ENCODE peak calls at places on chromosomes 12 and 14, in ten cellular contexts. F, B, I, A, Z, J, V, M, N and C are unnamed samples.

GRCh38 chr12:125259525-125259924 is 194.3 kb downstream of the AACS start:
- DNase-seq in F (no peak), Z (no peak), I (no peak), B (no peak), A (no peak), J (no peak), V (no peak), M (no peak), N (no peak), C (no peak)

GRCh38 chr14:92610849-92611271 is 97.3 kb downstream of the RIN3 start:
- DNase-seq in I (no peak), N (no peak), A (no peak), M (no peak), V (no peak), Z (no peak), B (no peak), F (no peak), J (no peak), C (peak; percentile 58)

GRCh38 chr12:12070674-12071661 is at the start of gene BCL2L14:
- DNase-seq in V (peak; percentile 52), A (no peak), N (no peak), M (no peak), I (no peak), Z (no peak), J (peak; percentile 12), B (peak; percentile 28), F (no peak), C (peak; percentile 79)

GRCh38 chr12:122959566-122960192 is 6.6 kb downstream of the ABCB9 start:
- DNase-seq in N (no peak), Z (no peak), V (no peak), M (no peak), F (no peak), I (no peak), J (no peak), B (no peak), A (no peak), C (no peak)

GRCh38 chr12:39777465-39777864 is 157.9 kb upstream of the ABCD2 start:
- DNase-seq in M (no peak), J (no peak), Z (no peak), B (no peak), I (no peak), F (no peak), V (no peak), A (no peak), N (no peak), C (no peak)

GRCh38 chr14:99791476-99792283 is 1.5 kb upstream of the EML1 start:
- DNase-seq in A (no peak), V (no peak), B (no peak), J (no peak), M (no peak), I (no peak), N (no peak), F (peak; percentile 26), Z (no peak), C (no peak)

GRCh38 chr14:103723176-103724081 is 7.8 kb downstream of the ZFYVE21 start:
- DNase-seq in A (no peak), F (no peak), B (no peak), V (no peak), Z (no peak), M (no peak), N (no peak), J (no peak), I (no peak), C (no peak)

GRCh38 chr12:47987411-47988072 is 16.7 kb downstream of the COL2A1 start:
- DNase-seq in B (no peak), J (no peak), A (no peak), V (no peak), F (peak; percentile 25), N (no peak), M (no peak), I (no peak), Z (no peak), C (no peak)

GRCh38 chr12:89067436-89067835 is 284.9 kb downstream of the DUSP6 start:
- DNase-seq in F (peak; percentile 84), A (peak; percentile 95), Z (no peak), V (no peak), M (no peak), I (no peak), J (peak; percentile 91), N (no peak), B (no peak), C (no peak)

GRCh38 chr14:104794099-104794498 is 1.4 kb downstream of the AKT1 start:
- DNase-seq in M (peak; percentile 60), I (no peak), J (peak; percentile 47), B (peak; percentile 44), V (peak; percentile 67), A (peak; percentile 63), N (peak; percentile 77), Z (peak; percentile 39), F (peak; percentile 71), C (peak; percentile 73)

GRCh38 chr14:77376380-77376770 is 519 bp downstream of the TMED8 start:
- DNase-seq in F (no peak), V (no peak), N (peak; percentile 52), B (no peak), I (peak; percentile 16), J (no peak), M (peak; percentile 58), Z (peak; percentile 44), A (no peak), C (peak; percentile 40)

GRCh38 chr14:73424453-73424852 is 33.9 kb downstream of the NUMB start:
- DNase-seq in M (no peak), F (peak; percentile 9), J (no peak), I (no peak), N (no peak), Z (peak; percentile 48), V (no peak), B (no peak), A (no peak), C (no peak)

GRCh38 chr12:40752011-40752410 is 59.8 kb downstream of the CNTN1 start:
- DNase-seq in M (no peak), V (no peak), A (peak; percentile 25), N (no peak), I (no peak), B (no peak), J (no peak), Z (no peak), F (no peak), C (no peak)

GRCh38 chr14:104080557-104081492 is 4.7 kb upstream of the ASPG start:
- DNase-seq in N (peak; percentile 49), V (peak; percentile 13), B (no peak), A (no peak), F (no peak), J (no peak), I (no peak), Z (no peak), M (no peak), C (peak; percentile 89)

GRCh38 chr12:54416908-54417603 is 2.0 kb downstream of the ITGA5 start:
- DNase-seq in N (no peak), A (no peak), I (no peak), Z (no peak), M (no peak), V (no peak), J (no peak), F (peak; percentile 48), B (no peak), C (no peak)
- H3K4me1 ChIP-seq in N (peaks cover 68% of the 10 kb centered on the region), A (peaks cover 59% of the 10 kb centered on the region), I (peaks cover 100% of the 10 kb centered on the region), Z (peaks cover 28% of the 10 kb centered on the region), M (peaks cover 73% of the 10 kb centered on the region), V (peaks cover 13% of the 10 kb centered on the region), J (peaks cover 64% of the 10 kb centered on the region), F (peaks cover 6% of the 10 kb centered on the region), B (peaks cover 64% of the 10 kb centered on the region), C (no peaks in the 10 kb centered on the region)

GRCh38 chr12:13749380-13749779 is 232.0 kb downstream of the GRIN2B start:
- DNase-seq in I (no peak), N (no peak), J (no peak), V (no peak), A (no peak), F (no peak), Z (no peak), M (no peak), B (no peak), C (no peak)
- H3K4me3 ChIP-seq in I (no peak overlapping the region), N (no peak overlapping the region), J (no peak overlapping the region), V (no peak overlapping the region), A (no peak overlapping the region), F (no peak overlapping the region), Z (no peak overlapping the region), M (no peak overlapping the region), B (no peak overlapping the region), C (no peak overlapping the region)

GRCh38 chr12:120159509-120160237 is 34.8 kb downstream of the GCN1 start:
- DNase-seq in I (no peak), N (no peak), F (no peak), A (no peak), J (no peak), V (no peak), Z (no peak), M (no peak), B (no peak), C (no peak)
- H3K36me3 ChIP-seq in I (peaks cover 100% of the 10 kb centered on the region), N (peaks cover 100% of the 10 kb centered on the region), F (peaks cover 75% of the 10 kb centered on the region), A (peaks cover 47% of the 10 kb centered on the region), J (peaks cover 76% of the 10 kb centered on the region), V (no peaks in the 10 kb centered on the region), Z (peaks cover 100% of the 10 kb centered on the region), M (peaks cover 99% of the 10 kb centered on the region), B (peaks cover 97% of the 10 kb centered on the region), C (peaks cover 33% of the 10 kb centered on the region)

GRCh38 chr12:106302401-106303201 is at the start of gene TCP11L2:
- DNase-seq in N (peak; percentile 93), V (peak; percentile 95), M (peak; percentile 85), Z (peak; percentile 89), J (peak; percentile 55), F (peak; percentile 87), I (peak; percentile 92), A (peak; percentile 77), B (peak; percentile 91), C (peak; percentile 93)

GRCh38 chr12:106300761-106301160 is 1.8 kb upstream of the TCP11L2 start:
- DNase-seq in I (no peak), A (no peak), M (no peak), J (no peak), F (no peak), Z (no peak), V (peak; percentile 32), B (no peak), N (no peak), C (no peak)

GRCh38 chr12:106301241-106301610 is 1.3 kb upstream of the TCP11L2 start:
- DNase-seq in J (peak; percentile 29), M (no peak), N (no peak), Z (no peak), B (no peak), A (no peak), F (peak; percentile 11), V (no peak), I (no peak), C (no peak)

GRCh38 chr12:106303202-106303820 is 778 bp downstream of the TCP11L2 start:
- DNase-seq in I (peak; percentile 93), V (peak; percentile 93), J (peak; percentile 44), F (peak; percentile 89), M (peak; percentile 77), N (peak; percentile 94), A (peak; percentile 65), Z (peak; percentile 80), B (peak; percentile 76), C (peak; percentile 93)

DNA sequence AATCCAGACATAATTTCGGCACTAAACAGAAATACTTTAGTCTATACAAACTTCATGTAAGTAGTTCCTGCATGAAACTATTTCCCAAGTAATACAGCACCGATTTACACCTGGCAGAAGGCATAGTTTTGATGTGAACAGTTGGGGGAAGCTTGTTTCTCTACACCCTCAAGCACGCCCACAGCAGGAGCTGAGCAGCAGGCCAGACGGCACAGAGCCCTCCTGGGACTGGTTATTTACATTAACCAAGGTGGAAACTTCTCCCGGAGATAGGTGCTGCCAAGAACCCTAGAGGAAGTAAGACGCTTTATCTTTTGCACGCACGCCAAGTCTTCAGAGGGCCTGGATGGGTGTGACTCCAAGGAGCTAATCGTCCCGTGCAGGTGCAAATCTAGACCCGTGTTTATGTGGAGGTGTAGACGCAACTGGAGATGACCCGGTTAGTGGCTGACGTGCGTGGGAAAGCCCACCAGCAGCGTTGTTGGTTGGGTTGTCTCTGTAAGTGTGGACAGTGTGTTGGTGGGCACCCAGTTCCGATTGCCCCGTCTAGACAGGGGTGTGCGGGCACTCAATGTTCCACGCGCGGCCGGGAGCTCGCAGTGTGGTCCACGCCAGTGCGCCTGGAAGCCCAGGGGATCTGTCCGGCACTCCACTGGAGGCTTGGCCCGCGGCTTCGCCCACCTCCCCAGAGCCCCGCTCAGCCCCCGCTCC is 767 bp upstream of the TCP11L2 start:
- DNase-seq in I (peak; percentile 37), B (peak; percentile 46), A (peak; percentile 65), Z (peak; percentile 89), N (peak; percentile 80), F (peak; percentile 57), M (peak; percentile 34), J (peak; percentile 46), V (peak; percentile 87), C (peak; percentile 92)
- H3K4me1 ChIP-seq in I (peaks cover 75% of the 10 kb centered on the region), B (peaks cover 46% of the 10 kb centered on the region), A (peaks cover 16% of the 10 kb centered on the region), Z (peaks cover 48% of the 10 kb centered on the region), N (peaks cover 54% of the 10 kb centered on the region), F (peaks cover 28% of the 10 kb centered on the region), M (peaks cover 23% of the 10 kb centered on the region), J (peaks cover 9% of the 10 kb centered on the region), V (peaks cover 22% of the 10 kb centered on the region), C (peaks cover 15% of the 10 kb centered on the region)